ENCODE peak calls at places on chromosomes 16 and 17, in eight cellular contexts. A is keratinocyte; H is cardiac muscle cell; Y is MM.1S; P is effector memory CD4-positive, alpha-beta T cell; C is Panc1; F is lung; G is neural progenitor cell. X is an unnamed sample.
A peak's percentile ranks its signal among the peaks of the same experiment; 100 is the strongest.

GRCh38 chr16:3695610-3696369 is 21.5 kb downstream of the TRAP1 start:
- DNase-seq in C (no peak), F (no peak), P (no peak), A (no peak), G (no peak), H (no peak), Y (no peak), X (no peak)

GRCh38 chr16:54287018-54287757 is 601 bp upstream of the IRX3 start:
- DNase-seq in G (no peak), Y (no peak), A (no peak), F (no peak), C (no peak), H (no peak), P (no peak), X (no peak)

GRCh38 chr17:71055128-71055527 is 885.8 kb downstream of the KCNJ2 start:
- DNase-seq in H (peak; percentile 8), F (no peak), P (no peak), Y (no peak), C (no peak), G (no peak), A (no peak), X (no peak)

GRCh38 chr16:84453061-84453752 is 51.3 kb downstream of the MEAK7 start:
- DNase-seq in G (no peak), F (no peak), H (no peak), Y (no peak), P (no peak), C (no peak), A (no peak), X (no peak)

GRCh38 chr16:84970447-84971127 is 40.7 kb downstream of the ZDHHC7 start:
- DNase-seq in H (peak; percentile 81), P (peak; percentile 58), Y (peak; percentile 48), A (peak; percentile 32), G (peak; percentile 91), F (peak; percentile 78), C (peak; percentile 52), X (no peak)

GRCh38 chr17:77692571-77693161 is 265.8 kb upstream of the TNRC6C start:
- DNase-seq in F (no peak), C (no peak), A (peak; percentile 2), P (no peak), G (no peak), Y (no peak), H (no peak), X (peak; percentile 90)

GRCh38 chr16:29983420-29984136 is 9.9 kb downstream of the TAOK2 start:
- DNase-seq in Y (no peak), C (no peak), F (no peak), G (no peak), H (no peak), P (no peak), A (no peak), X (no peak)

GRCh38 chr16:53123753-53124152 is 69.0 kb downstream of the CHD9 start:
- DNase-seq in A (no peak), G (no peak), Y (no peak), P (no peak), H (peak; percentile 62), F (no peak), C (no peak), X (no peak)

GRCh38 chr17:68033636-68034451 is 1.7 kb upstream of the KPNA2 start:
- DNase-seq in Y (no peak), H (peak; percentile 72), C (no peak), A (no peak), P (no peak), F (no peak), G (peak; percentile 93), X (no peak)

GRCh38 chr17:19379306-19380075 is 1.2 kb downstream of the MAPK7 start:
- DNase-seq in P (no peak), H (no peak), C (no peak), G (no peak), Y (no peak), A (no peak), F (no peak), X (no peak)

GRCh38 chr16:58487566-58488351 is 12.2 kb upstream of the NDRG4 start:
- DNase-seq in A (no peak), Y (peak; percentile 78), C (no peak), H (peak; percentile 84), P (peak; percentile 35), F (peak; percentile 78), G (peak; percentile 95), X (no peak)

GRCh38 chr17:34255381-34255732 is 272 bp downstream of the CCL2 start:
- DNase-seq in H (no peak), C (no peak), Y (no peak), G (no peak), F (no peak), P (no peak), A (no peak), X (no peak)
- H3K4me1 ChIP-seq in H (peaks cover 4% of the 10 kb centered on the region), C (peaks cover 66% of the 10 kb centered on the region), Y (peaks cover 19% of the 10 kb centered on the region), G (peaks cover 17% of the 10 kb centered on the region), F (peaks cover 33% of the 10 kb centered on the region), P (no peaks in the 10 kb centered on the region), A (peaks cover 26% of the 10 kb centered on the region), X (peaks cover 74% of the 10 kb centered on the region)

DNA sequence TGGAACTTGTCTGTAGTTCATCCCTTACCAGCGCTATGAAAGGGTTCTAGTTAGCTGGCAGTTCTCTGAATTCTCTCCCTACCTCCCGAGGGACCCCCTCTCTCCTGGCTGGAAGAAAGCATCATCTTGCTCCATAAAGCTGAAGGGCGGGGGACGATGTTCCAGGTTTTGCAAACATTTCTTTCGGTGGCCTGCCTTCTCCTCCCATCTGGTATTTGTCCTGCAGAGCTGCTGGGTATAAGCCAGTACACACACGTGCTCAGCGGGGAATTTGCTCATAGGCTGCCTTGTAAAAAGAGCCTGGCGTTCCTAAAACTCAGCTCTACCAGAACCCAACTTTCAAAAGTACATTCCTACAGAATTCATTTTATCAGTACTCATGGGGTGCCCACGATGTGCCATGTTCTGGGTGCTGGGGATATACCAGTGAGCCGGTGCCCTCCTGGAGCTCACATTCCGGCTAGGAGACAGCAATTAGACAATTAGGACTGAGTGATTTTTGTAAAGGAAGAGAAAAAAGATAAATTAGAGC is 616 bp upstream of the MRPL58 start:
- DNase-seq in H (peak; percentile 88), Y (no peak), P (no peak), G (peak; percentile 41), A (no peak), F (peak; percentile 51), C (no peak), X (no peak)
- H3K4me3 ChIP-seq in H (peak overlapping the region; percentile 55), Y (peak overlapping the region; percentile 93), P (peak overlapping the region; percentile 91), G (peak overlapping the region; percentile 78), A (peak overlapping the region; percentile 75), F (peak overlapping the region; percentile 80), C (peak overlapping the region; percentile 82), X (peak overlapping the region; percentile 66)

DNA sequence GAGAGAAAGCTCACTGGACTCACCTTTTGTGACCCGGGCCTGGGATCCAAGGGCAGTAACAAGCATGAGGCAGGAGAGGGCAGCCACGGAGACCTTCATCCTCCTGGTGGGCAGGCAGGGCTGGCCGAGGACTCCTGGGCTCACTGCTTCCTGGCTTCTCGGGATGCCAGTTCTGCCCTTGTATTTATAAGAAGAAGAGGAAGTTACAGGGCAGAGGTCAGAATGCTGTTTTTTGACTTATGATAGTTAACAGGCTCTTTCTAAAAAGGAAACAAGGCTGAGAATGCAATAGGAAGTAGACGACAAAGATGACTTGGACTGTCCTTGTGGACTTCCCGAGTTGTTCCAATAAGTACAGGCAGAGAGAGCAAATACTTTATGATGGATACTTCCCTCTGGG is at the start of gene CCL23:
- DNase-seq in P (no peak), G (no peak), F (no peak), C (no peak), Y (no peak), A (no peak), H (no peak), X (no peak)
- H3K27ac ChIP-seq in P (no peak within 1 kb of the TSS), G (no peak within 1 kb of the TSS), F (no peak within 1 kb of the TSS), C (no peak within 1 kb of the TSS), Y (no peak within 1 kb of the TSS), A (no peak within 1 kb of the TSS), H (no peak within 1 kb of the TSS), X (no peak within 1 kb of the TSS)

GRCh38 chr17:17520599-17521232 is 24.5 kb upstream of the RASD1 start:
- DNase-seq in G (no peak), C (no peak), A (no peak), H (no peak), P (no peak), Y (no peak), F (no peak), X (no peak)
- H3K4me1 ChIP-seq in G (peaks cover 24% of the 10 kb centered on the region), C (no peaks in the 10 kb centered on the region), A (no peaks in the 10 kb centered on the region), H (peaks cover 18% of the 10 kb centered on the region), P (no peaks in the 10 kb centered on the region), Y (no peaks in the 10 kb centered on the region), F (no peaks in the 10 kb centered on the region), X (no peaks in the 10 kb centered on the region)

GRCh38 chr17:66835476-66835875 is 559 bp downstream of the CACNG5 start:
- DNase-seq in G (peak; percentile 13), F (no peak), H (no peak), A (no peak), P (no peak), C (no peak), Y (no peak), X (no peak)
- H3K4me3 ChIP-seq in G (peak overlapping the region; percentile 40), F (no peak overlapping the region), H (no peak overlapping the region), A (no peak overlapping the region), P (no peak overlapping the region), C (no peak overlapping the region), Y (no peak overlapping the region), X (no peak overlapping the region)

X was measured in esophagus muscularis mucosa.